ENCODE peak calls at places on chromosomes 5 and 9, in four cellular contexts. C is GM23338, F is H9, A is H1. E is an unnamed sample.

GRCh38 chr9:29439961-29440360 is 1866.7 kb upstream of the C9orf72 start:
- DNase-seq in C (no peak), F (no peak), A (no peak), E (peak; percentile 28)

GRCh38 chr5:139647406-139648204 is 544 bp upstream of the CXXC5 start:
- DNase-seq in C (peak; percentile 60), F (no peak), A (no peak), E (no peak)

GRCh38 chr5:152188219-152188618 is 216.9 kb downstream of the NMUR2 start:
- DNase-seq in C (no peak), F (no peak), A (no peak), E (no peak)

GRCh38 chr9:127575875-127576778 is 36.0 kb upstream of the STXBP1 start:
- DNase-seq in C (no peak), F (no peak), A (no peak), E (no peak)

GRCh38 chr9:133368249-133368881 is 7.5 kb downstream of the SURF4 start:
- DNase-seq in C (no peak), F (no peak), A (no peak), E (no peak)

GRCh38 chr5:148910686-148911361 is 84.4 kb downstream of the ADRB2 start:
- DNase-seq in C (no peak), F (no peak), A (no peak), E (peak; percentile 70)

GRCh38 chr9:88706193-88707112 is 171.5 kb downstream of the NXNL2 start:
- DNase-seq in C (peak; percentile 23), F (no peak), A (no peak), E (peak; percentile 30)

GRCh38 chr5:128649183-128649582 is 111.1 kb upstream of the FBN2 start:
- DNase-seq in C (no peak), F (no peak), A (no peak), E (peak; percentile 83)

GRCh38 chr9:27395484-27395921 is 98.6 kb upstream of the EQTN start:
- DNase-seq in C (peak; percentile 49), F (no peak), A (no peak), E (no peak)

GRCh38 chr5:39058178-39058577 is 16.0 kb downstream of the RICTOR start:
- DNase-seq in C (no peak), F (no peak), A (no peak), E (no peak)

GRCh38 chr5:168808217-168808616 is 229.0 kb upstream of the PANK3 start:
- DNase-seq in C (no peak), F (no peak), A (no peak), E (peak; percentile 23)

GRCh38 chr5:22521521-22521920 is 331.6 kb downstream of the CDH12 start:
- DNase-seq in C (no peak), F (no peak), A (no peak), E (peak; percentile 4)

GRCh38 chr9:118170032-118170955 is 466.1 kb downstream of the TLR4 start:
- DNase-seq in C (peak; percentile 82), F (peak; percentile 74), A (peak; percentile 60), E (peak; percentile 55)

GRCh38 chr5:160787247-160787646 is 64.8 kb downstream of the ATP10B start:
- DNase-seq in C (peak; percentile 75), F (peak; percentile 61), A (peak; percentile 53), E (no peak)

GRCh38 chr5:2239237-2239910 is 356.6 kb upstream of the IRX4 start:
- DNase-seq in C (no peak), F (no peak), A (no peak), E (no peak)

GRCh38 chr9:11064853-11065252 is 452.1 kb upstream of the PTPRD start:
- DNase-seq in C (no peak), F (no peak), A (no peak), E (no peak)

GRCh38 chr5:178116406-178116885 is 3.1 kb downstream of the N4BP3 start:
- DNase-seq in C (no peak), F (peak; percentile 68), A (no peak), E (no peak)

GRCh38 chr5:151676719-151677118 is 10.0 kb downstream of the SPARC start:
- DNase-seq in C (no peak), F (no peak), A (no peak), E (peak; percentile 66)

GRCh38 chr5:178069909-178070308 is 43.4 kb upstream of the N4BP3 start:
- DNase-seq in C (peak; percentile 90), F (peak; percentile 76), A (peak; percentile 83), E (no peak)

GRCh38 chr5:97998946-97999345 is 774.5 kb upstream of the RGMB start:
- DNase-seq in C (no peak), F (no peak), A (no peak), E (no peak)

GRCh38 chr9:121557581-121558422 is 58.2 kb upstream of the GGTA1 start:
- DNase-seq in C (peak; percentile 79), F (peak; percentile 72), A (no peak), E (peak; percentile 97)

GRCh38 chr5:63555874-63556273 is 406.4 kb downstream of the HTR1A start:
- DNase-seq in C (no peak), F (no peak), A (no peak), E (no peak)

GRCh38 chr5:17436766-17437221 is 61.2 kb upstream of the TAF11L2 start:
- DNase-seq in C (no peak), F (no peak), A (no peak), E (no peak)
- H2AFZ ChIP-seq in C (peak overlapping the region; percentile 52), F (no peak overlapping the region), A (no peak overlapping the region), E (peak overlapping the region; percentile 85)

GRCh38 chr9:97501177-97501971 is at the start of gene TMOD1:
- DNase-seq in C (peak; percentile 73), F (peak; percentile 69), A (peak; percentile 80), E (peak; percentile 20)
- TF ChIP-seq CTCF in C (no peak), F (peak; percentile 32), A (peak; percentile 14), E (no peak)

GRCh38 chr5:7396169-7397004 is 449 bp downstream of the ADCY2 start:
- DNase-seq in C (peak; percentile 47), F (no peak), A (no peak), E (no peak)

GRCh38 chr5:7393921-7394799 is 1.8 kb upstream of the ADCY2 start:
- DNase-seq in C (no peak), F (peak; percentile 56), A (no peak), E (no peak)

GRCh38 chr5:7394889-7395431 is 978 bp upstream of the ADCY2 start:
- DNase-seq in C (peak; percentile 77), F (peak; percentile 68), A (peak; percentile 82), E (no peak)

GRCh38 chr5:7397005-7397546 is 1.1 kb downstream of the ADCY2 start:
- DNase-seq in C (no peak), F (no peak), A (no peak), E (peak; percentile 31)

DNA sequence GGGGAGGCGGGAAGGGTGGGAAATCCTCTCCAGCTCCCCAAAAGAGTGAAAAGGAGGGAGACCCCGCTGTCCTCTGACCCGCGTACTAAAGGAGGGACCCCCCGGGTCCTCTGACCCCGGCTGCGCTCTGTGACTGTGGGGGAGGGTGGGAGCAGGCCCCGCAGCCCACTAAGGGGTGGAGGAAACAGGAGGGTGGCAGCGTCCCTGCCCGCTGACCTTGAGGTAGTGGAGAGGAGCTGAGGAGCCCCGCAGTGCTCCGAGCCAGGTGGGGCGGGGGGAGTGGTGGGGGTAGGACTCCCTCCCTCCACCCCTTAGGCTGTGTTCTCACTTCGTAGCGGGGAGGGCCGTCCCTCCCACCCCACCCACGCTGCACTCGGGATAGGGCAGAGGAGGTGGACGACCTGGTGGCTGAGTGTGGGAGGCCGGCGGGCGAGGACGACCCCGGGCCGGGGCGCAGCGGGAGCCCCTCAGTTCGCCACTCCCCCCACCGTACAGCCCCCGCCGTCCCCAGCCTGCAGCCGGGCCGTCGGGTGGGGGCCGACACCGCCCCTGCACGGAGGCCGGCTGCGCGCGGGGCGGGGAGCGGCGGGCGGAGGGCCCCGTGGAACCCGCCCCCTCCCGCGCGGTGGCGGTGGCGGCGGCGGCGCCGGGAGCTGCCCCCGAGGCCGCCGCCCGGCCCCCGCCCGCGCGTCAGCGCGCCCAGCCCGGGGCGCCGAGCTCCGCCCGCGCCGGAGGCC is at the start of gene ADCY2:
- DNase-seq in C (peak; percentile 49), F (peak; percentile 56), A (peak; percentile 77), E (no peak)
- H2AFZ ChIP-seq in C (no peak within 1 kb of the TSS), F (no peak within 1 kb of the TSS), A (peak within 1 kb of the TSS; percentile 13), E (no peak within 1 kb of the TSS)

DNA sequence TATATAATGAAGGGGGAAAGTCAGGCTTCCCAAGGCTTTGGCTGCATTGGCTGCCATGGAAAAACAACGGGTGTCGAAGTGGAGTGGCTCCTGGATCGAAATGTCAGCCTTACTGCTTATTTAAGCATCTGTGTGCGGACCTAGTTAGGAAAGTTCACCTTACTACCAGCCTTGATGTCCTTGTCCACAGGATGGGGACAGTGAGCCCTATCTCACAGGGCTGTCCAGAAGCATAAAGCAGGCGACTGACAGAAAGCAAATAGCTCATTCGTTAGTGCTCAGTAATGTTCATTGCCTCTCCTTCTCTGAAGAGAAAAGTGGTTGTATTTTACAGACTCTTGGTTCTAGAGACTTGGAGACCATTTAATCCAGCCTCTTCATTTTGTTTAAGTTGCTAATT is 81.5 kb upstream of the NIPAL4 start:
- DNase-seq in C (no peak), F (no peak), A (no peak), E (no peak)
- TF ChIP-seq CTCF in C (no peak), F (no peak), A (no peak), E (no peak)

GRCh38 chr5:59107692-59108091 is 524.8 kb downstream of the RAB3C start:
- DNase-seq in C (no peak), F (no peak), A (no peak), E (peak; percentile 69)
- H2AFZ ChIP-seq in C (no peak overlapping the region), F (no peak overlapping the region), A (no peak overlapping the region), E (no peak overlapping the region)

GRCh38 chr5:65263291-65263690 is 218.4 kb downstream of the ADAMTS6 start:
- DNase-seq in C (no peak), F (no peak), A (no peak), E (peak; percentile 74)
- TF ChIP-seq CTCF in C (no peak), F (no peak), A (no peak), E (no peak)

DNA sequence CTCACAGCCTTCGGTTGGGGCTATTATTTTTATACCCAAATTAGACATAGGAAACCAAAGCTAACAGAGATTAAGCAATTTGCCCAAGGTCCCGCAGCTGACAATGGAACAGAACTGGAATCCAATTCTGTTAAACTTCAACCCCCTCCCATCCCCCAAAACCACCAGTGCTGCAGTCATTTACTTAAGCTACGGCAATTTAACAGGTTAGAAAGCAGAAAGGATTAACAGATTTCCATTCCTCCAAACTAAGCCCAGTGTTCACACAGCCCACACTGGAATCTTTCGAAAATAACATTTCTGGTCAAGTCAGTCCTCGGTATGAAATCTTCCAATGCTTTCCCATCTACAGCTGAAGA is 1023.1 kb upstream of the DMAC1 start:
- DNase-seq in C (no peak), F (no peak), A (no peak), E (no peak)
- H2AFZ ChIP-seq in C (no peak overlapping the region), F (no peak overlapping the region), A (no peak overlapping the region), E (no peak overlapping the region)

DNA sequence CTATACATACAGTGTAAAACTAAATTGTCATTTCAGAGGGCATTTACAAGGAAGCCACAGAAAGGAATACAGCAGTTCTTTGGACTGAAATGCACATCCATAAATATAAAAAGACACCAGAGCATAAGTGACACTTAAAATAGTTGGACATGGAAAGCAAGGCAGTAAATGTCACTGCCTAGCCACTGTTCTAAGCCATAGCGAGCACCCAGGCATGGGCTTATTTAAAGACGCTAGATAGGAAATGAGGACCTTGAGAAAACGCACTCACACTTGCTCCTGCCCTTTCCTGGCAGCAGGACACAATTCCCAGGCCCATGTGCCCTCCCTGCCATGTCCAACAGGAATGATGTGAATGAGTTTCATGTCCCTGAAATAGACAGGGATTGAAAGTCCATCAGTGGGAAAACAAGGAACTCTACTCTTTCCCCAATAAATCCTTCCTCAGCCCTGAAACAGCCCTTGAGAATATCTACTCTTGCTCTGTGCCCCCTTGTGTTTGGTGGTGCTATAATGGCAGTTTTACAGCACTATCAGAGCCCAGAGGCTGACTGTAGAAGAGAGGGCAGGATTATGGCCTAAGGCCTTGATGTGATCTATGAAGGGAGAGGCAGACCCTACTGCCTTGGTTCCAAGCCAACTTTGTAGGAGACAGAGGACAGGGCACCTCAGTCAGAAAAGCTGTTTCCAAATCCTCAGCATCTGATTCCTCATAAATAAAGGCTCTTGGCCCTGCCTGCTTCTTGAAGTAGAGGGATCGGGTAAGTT is 182.9 kb downstream of the SAXO1 start:
- DNase-seq in C (no peak), F (no peak), A (no peak), E (no peak)
- TF ChIP-seq CTCF in C (peak; percentile 8), F (peak; percentile 14), A (no peak), E (no peak)